ENCODE peak calls at places on chromosomes 2 and 18, in nine cellular contexts. One of them, this sample, is unnamed.

GRCh38 chr18:66513996-66514395 is 89.9 kb downstream of the CDH19 start:
- DNase-seq in OCI-LY7: no peak
- DNase-seq in AG20443: no peak
- DNase-seq in globus pallidus: no peak
- DNase-seq in coronary artery: no peak
- DNase-seq in HTR-8/SVneo: no peak
- DNase-seq in fibroblast of the aortic adventitia: no peak
- DNase-seq in stimulated activated CD8-positive, alpha-beta memory T cell treated with anti-CD3 and anti-CD28 coated beads, Interleukin-15, amount 100 ng/mL, for 1 hour: no peak
- DNase-seq in AG08396: no peak
- DNase-seq in this sample: no peak

GRCh38 chr2:108833219-108833618 is 46.6 kb downstream of the CCDC138 start:
- DNase-seq in OCI-LY7: no peak
- DNase-seq in AG20443: no peak
- DNase-seq in globus pallidus: no peak
- DNase-seq in coronary artery: no peak
- DNase-seq in HTR-8/SVneo: no peak
- DNase-seq in fibroblast of the aortic adventitia: peak; percentile 5
- DNase-seq in stimulated activated CD8-positive, alpha-beta memory T cell treated with anti-CD3 and anti-CD28 coated beads, Interleukin-15, amount 100 ng/mL, for 1 hour: no peak
- DNase-seq in AG08396: no peak
- DNase-seq in this sample: no peak

GRCh38 chr2:45732946-45733345 is 81.5 kb downstream of the PRKCE start:
- DNase-seq in OCI-LY7: no peak
- DNase-seq in AG20443: no peak
- DNase-seq in globus pallidus: no peak
- DNase-seq in coronary artery: no peak
- DNase-seq in HTR-8/SVneo: no peak
- DNase-seq in fibroblast of the aortic adventitia: no peak
- DNase-seq in stimulated activated CD8-positive, alpha-beta memory T cell treated with anti-CD3 and anti-CD28 coated beads, Interleukin-15, amount 100 ng/mL, for 1 hour: no peak
- DNase-seq in AG08396: no peak
- DNase-seq in this sample: no peak

GRCh38 chr18:34773961-34774754 is 64.1 kb downstream of the DTNA start:
- DNase-seq in OCI-LY7: no peak
- DNase-seq in AG20443: no peak
- DNase-seq in globus pallidus: peak; percentile 50
- DNase-seq in coronary artery: no peak
- DNase-seq in HTR-8/SVneo: no peak
- DNase-seq in fibroblast of the aortic adventitia: peak; percentile 76
- DNase-seq in stimulated activated CD8-positive, alpha-beta memory T cell treated with anti-CD3 and anti-CD28 coated beads, Interleukin-15, amount 100 ng/mL, for 1 hour: no peak
- DNase-seq in AG08396: no peak
- DNase-seq in this sample: peak; percentile 38

GRCh38 chr2:230723363-230723762 is 10.7 kb downstream of the CAB39 start:
- DNase-seq in OCI-LY7: no peak
- DNase-seq in AG20443: no peak
- DNase-seq in globus pallidus: no peak
- DNase-seq in coronary artery: no peak
- DNase-seq in HTR-8/SVneo: no peak
- DNase-seq in fibroblast of the aortic adventitia: no peak
- DNase-seq in stimulated activated CD8-positive, alpha-beta memory T cell treated with anti-CD3 and anti-CD28 coated beads, Interleukin-15, amount 100 ng/mL, for 1 hour: no peak
- DNase-seq in AG08396: no peak
- DNase-seq in this sample: no peak

GRCh38 chr2:204000446-204000845 is 63.9 kb downstream of the ICOS start:
- DNase-seq in OCI-LY7: no peak
- DNase-seq in AG20443: no peak
- DNase-seq in globus pallidus: no peak
- DNase-seq in coronary artery: no peak
- DNase-seq in HTR-8/SVneo: no peak
- DNase-seq in fibroblast of the aortic adventitia: no peak
- DNase-seq in stimulated activated CD8-positive, alpha-beta memory T cell treated with anti-CD3 and anti-CD28 coated beads, Interleukin-15, amount 100 ng/mL, for 1 hour: no peak
- DNase-seq in AG08396: no peak
- DNase-seq in this sample: no peak

GRCh38 chr2:227115761-227116160 is 48.2 kb downstream of the COL4A4 start:
- DNase-seq in OCI-LY7: no peak
- DNase-seq in AG20443: peak; percentile 22
- DNase-seq in globus pallidus: no peak
- DNase-seq in coronary artery: no peak
- DNase-seq in HTR-8/SVneo: no peak
- DNase-seq in fibroblast of the aortic adventitia: peak; percentile 27
- DNase-seq in stimulated activated CD8-positive, alpha-beta memory T cell treated with anti-CD3 and anti-CD28 coated beads, Interleukin-15, amount 100 ng/mL, for 1 hour: no peak
- DNase-seq in AG08396: no peak
- DNase-seq in this sample: no peak

GRCh38 chr2:223465793-223466192 is 136.4 kb downstream of the SCG2 start:
- DNase-seq in OCI-LY7: no peak
- DNase-seq in AG20443: peak; percentile 94
- DNase-seq in globus pallidus: no peak
- DNase-seq in coronary artery: peak; percentile 92
- DNase-seq in HTR-8/SVneo: peak; percentile 53
- DNase-seq in fibroblast of the aortic adventitia: peak; percentile 99
- DNase-seq in stimulated activated CD8-positive, alpha-beta memory T cell treated with anti-CD3 and anti-CD28 coated beads, Interleukin-15, amount 100 ng/mL, for 1 hour: no peak
- DNase-seq in AG08396: peak; percentile 85
- DNase-seq in this sample: peak; percentile 11

GRCh38 chr2:20593072-20594034 is 57.5 kb downstream of the HS1BP3 start:
- DNase-seq in OCI-LY7: no peak
- DNase-seq in AG20443: peak; percentile 63
- DNase-seq in globus pallidus: no peak
- DNase-seq in coronary artery: peak; percentile 87
- DNase-seq in HTR-8/SVneo: peak; percentile 95
- DNase-seq in fibroblast of the aortic adventitia: peak; percentile 67
- DNase-seq in stimulated activated CD8-positive, alpha-beta memory T cell treated with anti-CD3 and anti-CD28 coated beads, Interleukin-15, amount 100 ng/mL, for 1 hour: no peak
- DNase-seq in AG08396: peak; percentile 83
- DNase-seq in this sample: peak; percentile 94

GRCh38 chr18:77448046-77448445 is 198.4 kb downstream of the GALR1 start:
- DNase-seq in OCI-LY7: no peak
- DNase-seq in AG20443: no peak
- DNase-seq in globus pallidus: no peak
- DNase-seq in coronary artery: no peak
- DNase-seq in HTR-8/SVneo: no peak
- DNase-seq in fibroblast of the aortic adventitia: no peak
- DNase-seq in stimulated activated CD8-positive, alpha-beta memory T cell treated with anti-CD3 and anti-CD28 coated beads, Interleukin-15, amount 100 ng/mL, for 1 hour: no peak
- DNase-seq in AG08396: no peak
- DNase-seq in this sample: no peak